ENCODE peak calls at places on chromosomes 12 and 14, in five cellular contexts. O, X, C, D and L are unnamed samples.
A peak's percentile ranks its signal among the peaks of the same experiment; 100 is the strongest.

GRCh38 chr12:120252071-120252906 is 13.2 kb downstream of the PXN start:
- DNase-seq in O (no peak), X (no peak), C (no peak), D (no peak), L (no peak)

GRCh38 chr12:570949-571794 is 92.1 kb downstream of the NINJ2 start:
- DNase-seq in D (peak; percentile 29), X (no peak), O (peak; percentile 91), C (peak; percentile 71), L (no peak)

GRCh38 chr14:68758301-68758700 is 34.6 kb downstream of the ZFP36L1 start:
- DNase-seq in O (no peak), C (no peak), X (no peak), D (no peak), L (no peak)

GRCh38 chr14:94936411-94936892 is 166.5 kb upstream of the GSC start:
- DNase-seq in O (peak; percentile 91), C (peak; percentile 36), D (no peak), X (peak; percentile 65), L (peak; percentile 78)

GRCh38 chr14:64215978-64216377 is 78.2 kb downstream of the ESR2 start:
- DNase-seq in C (no peak), O (no peak), X (no peak), D (no peak), L (no peak)

GRCh38 chr14:96629558-96630222 is 127.5 kb downstream of the PAPOLA start:
- DNase-seq in D (no peak), C (no peak), X (no peak), O (no peak), L (no peak)

GRCh38 chr12:4584281-4584680 is 22.3 kb downstream of the DYRK4 start:
- DNase-seq in X (no peak), O (no peak), D (no peak), C (no peak), L (no peak)

GRCh38 chr14:78007160-78007559 is 163.0 kb upstream of the NRXN3 start:
- DNase-seq in X (no peak), C (no peak), O (no peak), D (no peak), L (no peak)

GRCh38 chr14:91744068-91744480 is 12.2 kb upstream of the CATSPERB start:
- DNase-seq in D (peak; percentile 68), C (no peak), X (no peak), O (no peak), L (no peak)

GRCh38 chr12:50050410-50051280 is 6.8 kb upstream of the ASIC1 start:
- DNase-seq in D (no peak), C (no peak), X (no peak), O (peak; percentile 62), L (no peak)

GRCh38 chr14:30251557-30252100 is 307.3 kb upstream of the G2E3 start:
- DNase-seq in O (no peak), D (no peak), C (no peak), X (no peak), L (no peak)

GRCh38 chr12:70353780-70354640 is 12.1 kb upstream of the KCNMB4 start:
- DNase-seq in X (no peak), O (no peak), D (no peak), C (no peak), L (no peak)

GRCh38 chr14:104319489-104320241 is 181.3 kb downstream of the KIF26A start:
- DNase-seq in D (no peak), O (peak; percentile 5), C (no peak), X (no peak), L (no peak)

GRCh38 chr14:68649461-68650189 is 143.2 kb downstream of the ZFP36L1 start:
- DNase-seq in O (no peak), C (no peak), D (no peak), X (no peak), L (no peak)

GRCh38 chr12:17076335-17076734 is 470.4 kb upstream of the LMO3 start:
- DNase-seq in X (no peak), C (no peak), D (peak; percentile 53), O (no peak), L (no peak)

GRCh38 chr12:3510597-3510996 is 19.6 kb downstream of the PRMT8 start:
- DNase-seq in X (no peak), C (no peak), D (no peak), O (no peak), L (no peak)

GRCh38 chr14:90970167-90970600 is 90.3 kb downstream of the RPS6KA5 start:
- DNase-seq in X (no peak), D (no peak), C (no peak), O (no peak), L (no peak)

GRCh38 chr14:95294834-95295599 is 24.7 kb downstream of the CLMN start:
- DNase-seq in O (no peak), C (no peak), X (no peak), D (peak; percentile 80), L (no peak)

GRCh38 chr12:132597333-132598283 is 12.8 kb downstream of the LRCOL1 start:
- DNase-seq in X (no peak), D (no peak), C (peak; percentile 17), O (peak; percentile 34), L (peak; percentile 13)

GRCh38 chr12:97921957-97922722 is 459.5 kb downstream of the RMST start:
- DNase-seq in C (peak; percentile 67), D (no peak), O (no peak), X (no peak), L (no peak)

GRCh38 chr12:1611775-1612174 is 17.3 kb upstream of the WNT5B start:
- DNase-seq in O (no peak), D (no peak), X (no peak), C (peak; percentile 90), L (no peak)

GRCh38 chr12:92002195-92002649 is 143.4 kb downstream of the BTG1 start:
- DNase-seq in C (no peak), O (no peak), X (no peak), D (no peak), L (no peak)

GRCh38 chr14:33065634-33066033 is 127.0 kb downstream of the NPAS3 start:
- DNase-seq in C (no peak), O (no peak), X (no peak), D (no peak), L (no peak)

GRCh38 chr14:70897475-70897874 is 9.8 kb upstream of the PCNX1 start:
- DNase-seq in O (no peak), X (no peak), C (no peak), D (no peak), L (no peak)

GRCh38 chr14:85466678-85467077 is 63.3 kb upstream of the FLRT2 start:
- DNase-seq in C (no peak), X (no peak), O (no peak), D (no peak), L (no peak)

GRCh38 chr14:103543721-103544626 is 15.0 kb downstream of the TRMT61A start:
- DNase-seq in C (no peak), O (peak; percentile 26), X (peak; percentile 80), D (no peak), L (peak; percentile 91)

GRCh38 chr14:53022593-53022992 is 71.7 kb upstream of the FERMT2 start:
- DNase-seq in D (no peak), X (no peak), O (no peak), C (peak; percentile 75), L (no peak)

GRCh38 chr14:96198430-96199133 is 6.1 kb upstream of the BDKRB2 start:
- DNase-seq in X (no peak), C (no peak), D (no peak), O (peak; percentile 35), L (no peak)

GRCh38 chr12:43444940-43445564 is 107.0 kb downstream of the ADAMTS20 start:
- DNase-seq in O (peak; percentile 45), D (peak; percentile 68), X (peak; percentile 36), C (peak; percentile 19), L (no peak)

GRCh38 chr12:106455100-106455499 is 97.6 kb downstream of the POLR3B start:
- DNase-seq in X (no peak), D (no peak), C (no peak), O (no peak), L (no peak)

GRCh38 chr12:52082988-52083637 is 3.6 kb downstream of the SMIM41 start:
- DNase-seq in O (peak; percentile 47), X (peak; percentile 66), D (peak; percentile 59), C (peak; percentile 47), L (no peak)

GRCh38 chr14:89915114-89915878 is 39.2 kb downstream of the EFCAB11 start:
- DNase-seq in O (peak; percentile 61), X (peak; percentile 69), D (peak; percentile 56), C (peak; percentile 44), L (peak; percentile 11)

GRCh38 chr14:104708606-104709268 is 15.3 kb upstream of the ADSS1 start:
- DNase-seq in X (peak; percentile 76), C (no peak), O (peak; percentile 69), D (peak; percentile 79), L (peak; percentile 45)